ENCODE peak calls at places on chromosomes 1 and 21, in six cellular contexts. B, U, M, W, F and A are unnamed samples.

GRCh38 chr1:151972533-151973270 is 21.0 kb downstream of the S100A10 start:
- DNase-seq in B (peak), U (peak), M (peak), W (peak), F (no peak), A (no peak)

GRCh38 chr1:246597340-246597739 is 31.1 kb downstream of the CNST start:
- DNase-seq in B (peak), U (peak), M (peak), W (peak), F (no peak), A (no peak)

GRCh38 chr1:29524285-29525065 is 288.2 kb downstream of the PTPRU start:
- DNase-seq in B (no peak), U (no peak), M (no peak), W (no peak), F (peak), A (no peak)

GRCh38 chr1:182003953-182004586 is 57.4 kb downstream of the ZNF648 start:
- DNase-seq in B (no peak), U (no peak), M (no peak), W (no peak), F (no peak), A (peak)

GRCh38 chr21:34890724-34891609 is 158.1 kb downstream of the RUNX1 start:
- DNase-seq in B (peak), U (no peak), M (no peak), W (peak), F (peak), A (peak)

GRCh38 chr1:82330330-82330729 is 529.6 kb downstream of the ADGRL2 start:
- DNase-seq in B (no peak), U (no peak), M (no peak), W (no peak), F (no peak), A (no peak)

GRCh38 chr1:221855156-221855555 is 113.3 kb upstream of the DUSP10 start:
- DNase-seq in B (no peak), U (no peak), M (no peak), W (no peak), F (no peak), A (no peak)

GRCh38 chr1:6447016-6447817 is 18.8 kb downstream of the TNFRSF25 start:
- DNase-seq in B (no peak), U (no peak), M (no peak), W (no peak), F (no peak), A (no peak)

GRCh38 chr1:155192346-155193274 is 15.1 kb downstream of the THBS3 start:
- DNase-seq in B (no peak), U (no peak), M (no peak), W (no peak), F (no peak), A (no peak)

GRCh38 chr21:46142581-46143473 is 12.6 kb downstream of the FTCD start:
- DNase-seq in B (no peak), U (no peak), M (no peak), W (no peak), F (no peak), A (peak)

DNA sequence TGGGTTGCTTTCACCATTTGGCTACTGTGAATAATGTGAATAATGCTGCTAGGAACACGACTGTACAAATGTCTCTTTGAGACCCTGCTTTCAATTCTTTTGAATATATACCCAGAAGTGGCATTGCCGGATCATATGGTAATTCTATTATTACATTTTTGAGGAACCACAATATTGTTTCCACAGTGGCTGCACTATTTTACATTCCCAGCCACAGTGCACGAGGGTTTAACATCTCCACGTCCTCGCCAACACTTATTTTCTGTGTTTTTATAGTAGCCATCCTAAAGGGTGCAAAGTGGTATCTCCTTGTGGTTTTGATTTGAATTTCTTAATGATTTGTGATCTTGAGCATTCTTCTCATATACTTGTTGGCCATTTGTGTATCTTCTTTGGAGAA is 15.7 kb downstream of the FHAD1 start:
- DNase-seq in B (no peak), U (no peak), M (no peak), W (no peak), F (peak), A (no peak)
- TF ChIP-seq CTCF in B (no peak), U (no peak), M (no peak), W (no peak), F (no peak), A (no peak)

GRCh38 chr1:46008585-46008984 is 123.8 kb downstream of the PIK3R3 start:
- DNase-seq in B (no peak), U (no peak), M (no peak), W (no peak), F (no peak), A (no peak)
- TF ChIP-seq CTCF in B (no peak), U (no peak), M (no peak), W (no peak), F (no peak), A (no peak)

GRCh38 chr1:200836213-200836612 is 36.6 kb upstream of the GPR25 start:
- DNase-seq in B (no peak), U (no peak), M (no peak), W (no peak), F (no peak), A (no peak)
- TF ChIP-seq CTCF in B (no peak), U (no peak), M (no peak), W (no peak), F (no peak), A (no peak)

GRCh38 chr1:99680258-99680657 is 34.3 kb downstream of the PALMD start:
- DNase-seq in B (peak), U (peak), M (no peak), W (no peak), F (no peak), A (no peak)

GRCh38 chr1:99685516-99686180 is 39.7 kb downstream of the PALMD start:
- DNase-seq in B (peak), U (peak), M (peak), W (peak), F (no peak), A (peak)

GRCh38 chr1:99677416-99677815 is 31.5 kb downstream of the PALMD start:
- DNase-seq in B (no peak), U (no peak), M (no peak), W (no peak), F (no peak), A (no peak)

GRCh38 chr1:99682291-99682751 is 36.4 kb downstream of the PALMD start:
- DNase-seq in B (peak), U (peak), M (no peak), W (no peak), F (no peak), A (no peak)

DNA sequence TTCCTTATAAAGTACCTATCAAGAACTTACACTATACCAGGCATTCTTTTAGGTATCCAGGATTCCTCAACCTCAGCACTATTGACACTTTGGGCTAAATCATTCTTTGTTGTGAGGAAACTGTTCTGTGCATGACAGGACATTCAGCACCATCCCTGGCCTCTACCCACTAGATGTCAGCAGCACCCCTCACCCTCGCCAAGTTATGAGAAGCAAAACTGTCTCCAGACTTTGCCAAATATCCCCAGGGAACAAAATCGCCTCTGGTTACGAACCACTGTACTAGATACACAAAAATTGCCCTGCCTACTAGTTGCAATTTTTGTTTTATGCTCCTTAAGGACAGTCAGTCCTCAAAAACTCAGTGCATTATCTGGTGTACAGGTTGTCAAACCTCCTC is 35.7 kb downstream of the PALMD start:
- DNase-seq in B (peak), U (peak), M (no peak), W (no peak), F (no peak), A (no peak)
- TF ChIP-seq CTCF in B (peak), U (peak), M (no peak), W (no peak), F (no peak), A (no peak)

DNA sequence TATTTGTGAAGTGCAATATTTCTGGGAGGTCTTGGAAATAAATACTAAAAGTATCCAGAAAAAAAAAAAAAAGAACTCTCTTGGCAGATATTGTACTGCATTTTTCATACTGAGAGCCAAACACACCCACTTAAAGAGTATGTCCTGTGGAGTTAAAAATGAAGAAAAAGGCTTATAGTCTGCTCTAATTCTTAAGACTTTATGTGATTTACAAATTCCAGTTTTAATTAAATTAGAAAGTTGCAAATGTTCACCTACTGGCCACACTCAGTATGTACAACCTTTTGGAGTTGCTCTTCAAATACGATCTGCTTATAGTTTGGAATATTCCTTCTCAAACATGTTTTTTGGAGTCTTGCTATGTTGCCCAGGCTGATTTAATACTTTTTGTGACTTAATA is 107.6 kb downstream of the LEPR start:
- DNase-seq in B (no peak), U (peak), M (no peak), W (no peak), F (no peak), A (no peak)
- TF ChIP-seq CTCF in B (peak), U (peak), M (no peak), W (peak), F (no peak), A (peak)

DNA sequence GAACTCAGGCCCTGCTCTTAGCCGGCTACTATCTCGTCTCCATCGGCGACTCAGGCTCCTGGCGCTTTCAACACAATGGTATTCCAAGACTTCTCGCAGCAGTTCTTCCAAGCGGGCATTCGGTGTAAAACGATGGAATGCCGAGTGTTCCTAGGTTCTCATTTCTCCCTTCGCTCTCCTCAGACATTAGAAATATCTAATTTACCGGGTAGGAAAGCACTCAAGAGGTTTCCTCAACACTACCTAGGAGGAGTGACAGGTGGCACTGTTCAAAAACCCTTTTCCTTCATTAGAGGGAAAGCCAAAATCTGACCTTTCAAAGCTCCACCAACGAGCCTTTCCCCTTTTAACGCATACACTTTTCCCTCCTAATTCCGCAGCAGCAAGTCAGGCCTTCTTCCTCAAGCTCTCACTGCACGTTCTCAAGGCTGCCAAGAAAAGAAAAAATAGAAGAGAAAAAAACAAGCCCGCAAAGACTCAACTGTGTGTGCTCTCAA is 601 bp downstream of the UBE2G2 start:
- DNase-seq in B (peak), U (peak), M (no peak), W (no peak), F (no peak), A (no peak)
- TF ChIP-seq CTCF in B (peak), U (peak), M (peak), W (peak), F (no peak), A (peak)

DNA sequence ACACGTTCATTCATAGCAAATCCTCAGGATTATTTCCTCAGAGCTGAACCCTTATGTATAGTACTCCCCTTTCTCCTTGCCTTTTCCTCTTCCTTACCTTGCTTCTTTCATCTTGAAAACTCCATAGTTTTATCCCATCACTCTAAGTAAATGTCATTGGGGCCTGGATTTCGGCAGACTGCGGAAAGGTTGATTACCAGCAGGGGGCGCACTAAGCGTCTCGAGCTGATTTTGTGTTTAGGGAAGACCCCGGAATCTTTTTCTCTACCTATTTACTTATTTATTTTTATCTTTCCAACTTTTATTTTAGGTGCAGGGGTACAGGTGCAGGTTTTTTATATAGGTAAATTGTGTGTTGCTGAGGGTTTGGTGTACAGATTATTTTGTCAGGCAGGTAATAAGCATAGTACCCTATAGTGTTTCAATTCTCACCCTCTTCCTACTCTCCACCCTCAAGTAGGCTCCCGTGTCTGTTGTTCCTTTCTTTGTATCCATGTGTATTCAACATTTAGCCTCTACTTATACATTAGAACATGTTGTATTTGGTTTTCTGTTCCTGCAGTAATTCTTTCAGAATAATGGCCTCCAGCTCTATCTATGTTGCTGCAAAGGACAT is 11.4 kb upstream of the MTARC1 start:
- DNase-seq in B (peak), U (peak), M (no peak), W (no peak), F (no peak), A (peak)
- TF ChIP-seq CTCF in B (peak), U (peak), M (peak), W (peak), F (peak), A (peak)

GRCh38 chr21:44460441-44460755 is 5.1 kb downstream of the LRRC3 start:
- DNase-seq in B (no peak), U (no peak), M (no peak), W (no peak), F (no peak), A (no peak)

GRCh38 chr21:44462834-44463200 is 7.5 kb downstream of the LRRC3 start:
- DNase-seq in B (no peak), U (no peak), M (no peak), W (no peak), F (no peak), A (no peak)

GRCh38 chr21:44461005-44461404 is 5.7 kb downstream of the LRRC3 start:
- DNase-seq in B (no peak), U (no peak), M (no peak), W (no peak), F (no peak), A (no peak)

GRCh38 chr21:44462090-44462833 is 7.0 kb downstream of the LRRC3 start:
- DNase-seq in B (no peak), U (no peak), M (no peak), W (no peak), F (no peak), A (no peak)

DNA sequence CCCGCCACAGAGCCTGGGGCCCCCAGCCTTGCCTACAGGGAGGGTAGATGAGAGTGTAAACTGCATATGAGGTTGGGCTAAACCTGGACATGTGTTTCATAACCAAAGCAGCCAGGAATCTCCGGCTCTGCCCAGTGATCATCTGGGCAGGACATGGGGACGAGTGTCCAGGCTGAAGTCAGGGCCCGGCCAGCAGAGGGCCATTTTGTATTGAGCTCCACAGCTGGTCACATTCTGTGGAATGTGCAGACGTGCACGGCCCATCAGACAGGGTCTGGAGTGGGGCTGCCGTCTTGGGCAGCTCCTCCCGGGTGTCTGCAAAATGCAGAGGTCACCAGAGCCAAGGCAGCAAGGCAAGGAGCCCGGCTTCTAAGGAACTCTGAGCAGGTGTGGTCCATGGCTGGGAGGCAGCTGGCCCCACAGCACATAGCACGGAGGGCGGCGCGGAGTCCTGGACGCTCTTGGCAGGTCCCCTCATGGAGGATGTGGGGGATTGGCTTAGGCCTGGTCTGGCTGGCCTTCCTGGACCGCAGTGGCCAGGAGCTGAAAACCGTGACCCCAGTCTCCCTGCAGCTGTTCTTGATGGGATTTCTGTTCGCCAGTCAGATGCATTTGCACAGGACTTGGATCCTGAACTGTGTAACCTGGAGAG is 6.3 kb downstream of the LRRC3 start:
- DNase-seq in B (no peak), U (no peak), M (no peak), W (no peak), F (no peak), A (no peak)
- TF ChIP-seq CTCF in B (no peak), U (no peak), M (peak), W (no peak), F (no peak), A (peak)

GRCh38 chr1:31860576-31860975 is 44.8 kb upstream of the SPOCD1 start:
- DNase-seq in B (no peak), U (no peak), M (no peak), W (no peak), F (no peak), A (no peak)

GRCh38 chr1:31859044-31859443 is 43.2 kb upstream of the SPOCD1 start:
- DNase-seq in B (no peak), U (no peak), M (no peak), W (no peak), F (no peak), A (no peak)

GRCh38 chr1:31862071-31862470 is 46.2 kb upstream of the SPOCD1 start:
- DNase-seq in B (no peak), U (no peak), M (no peak), W (no peak), F (no peak), A (no peak)

GRCh38 chr1:31859719-31860118 is 43.9 kb upstream of the SPOCD1 start:
- DNase-seq in B (no peak), U (no peak), M (no peak), W (no peak), F (no peak), A (no peak)

GRCh38 chr1:31861346-31861745 is 45.5 kb upstream of the SPOCD1 start:
- DNase-seq in B (no peak), U (no peak), M (no peak), W (no peak), F (no peak), A (no peak)
- TF ChIP-seq CTCF in B (no peak), U (no peak), M (no peak), W (no peak), F (no peak), A (no peak)